ENCODE peak calls at places on chromosomes 7 and 10, in four cellular contexts. N, V, I and B are unnamed samples.

GRCh38 chr7:32273297-32273696 is 203.1 kb upstream of the PDE1C start:
- DNase-seq in V (no peak), I (no peak), N (no peak), B (no peak)

GRCh38 chr10:49162761-49163160 is 25.4 kb downstream of the TMEM273 start:
- DNase-seq in I (no peak), N (no peak), V (no peak), B (no peak)

GRCh38 chr7:54116956-54117355 is 425.2 kb upstream of the VSTM2A start:
- DNase-seq in I (no peak), N (no peak), V (no peak), B (no peak)

GRCh38 chr10:69087600-69088470 is at the start of gene SRGN:
- DNase-seq in V (no peak), N (no peak), I (no peak), B (peak; percentile 62)

GRCh38 chr10:102611514-102612095 is 32.7 kb upstream of the TRIM8 start:
- DNase-seq in I (no peak), N (no peak), V (no peak), B (peak; percentile 74)

GRCh38 chr7:50479743-50480517 is 29.8 kb upstream of the FIGNL1 start:
- DNase-seq in N (no peak), I (no peak), V (no peak), B (no peak)

GRCh38 chr10:77285529-77286182 is 352.0 kb downstream of the KCNMA1 start:
- DNase-seq in V (no peak), I (no peak), N (no peak), B (no peak)

GRCh38 chr10:115095758-115096157 is 2.6 kb downstream of the ATRNL1 start:
- DNase-seq in N (no peak), I (no peak), V (no peak), B (no peak)

GRCh38 chr7:37928878-37929277 is 8.4 kb downstream of the EPDR1 start:
- DNase-seq in N (no peak), V (no peak), I (no peak), B (no peak)

GRCh38 chr10:35636942-35637341 is 5.2 kb downstream of the FZD8 start:
- DNase-seq in I (no peak), V (peak; percentile 52), N (no peak), B (no peak)

GRCh38 chr7:2734084-2734601 is 46.1 kb downstream of the AMZ1 start:
- DNase-seq in V (no peak), N (peak; percentile 42), I (peak; percentile 14), B (no peak)

GRCh38 chr7:101363734-101364374 is 1.2 kb downstream of the COL26A1 start:
- DNase-seq in N (peak; percentile 89), I (peak; percentile 76), V (peak; percentile 78), B (peak; percentile 40)

GRCh38 chr10:128463991-128464755 is 337.9 kb upstream of the MKI67 start:
- DNase-seq in V (peak; percentile 42), I (peak; percentile 35), N (no peak), B (peak; percentile 63)

GRCh38 chr7:35249537-35249907 is 4.4 kb downstream of the TBX20 start:
- DNase-seq in I (peak; percentile 68), V (no peak), N (peak; percentile 61), B (no peak)

GRCh38 chr7:38300175-38300574 is 26.7 kb upstream of the TARP start:
- DNase-seq in I (no peak), V (no peak), N (no peak), B (no peak)

GRCh38 chr7:2165610-2166594 is 66.8 kb downstream of the MAD1L1 start:
- DNase-seq in I (no peak), N (no peak), V (no peak), B (no peak)

GRCh38 chr10:132293416-132294195 is 14.1 kb downstream of the STK32C start:
- DNase-seq in I (no peak), V (no peak), N (no peak), B (no peak)

GRCh38 chr7:2785071-2785500 is 59.0 kb downstream of the GNA12 start:
- DNase-seq in V (no peak), N (no peak), I (no peak), B (peak; percentile 63)

GRCh38 chr10:46077141-46077554 is 31.1 kb upstream of the MSMB start:
- DNase-seq in V (no peak), N (no peak), I (no peak), B (peak; percentile 12)

GRCh38 chr10:94631077-94631476 is 52.5 kb upstream of the CYP2C18 start:
- DNase-seq in V (no peak), I (no peak), N (no peak), B (no peak)

GRCh38 chr10:132454296-132455198 is 57.5 kb downstream of the PWWP2B start:
- DNase-seq in N (no peak), I (no peak), V (no peak), B (no peak)

GRCh38 chr10:86087716-86088115 is 278.9 kb downstream of the GRID1 start:
- DNase-seq in V (no peak), I (no peak), N (no peak), B (no peak)

GRCh38 chr10:2145486-2145885 is 408.2 kb upstream of the ADARB2 start:
- DNase-seq in N (no peak), I (no peak), V (no peak), B (no peak)

GRCh38 chr7:80635533-80635932 is 2.9 kb upstream of the CD36 start:
- DNase-seq in N (no peak), I (no peak), V (no peak), B (peak; percentile 58)

GRCh38 chr7:105934577-105935185 is 28.4 kb upstream of the CDHR3 start:
- DNase-seq in N (no peak), I (peak; percentile 56), V (peak; percentile 15), B (peak; percentile 47)

GRCh38 chr10:120131183-120131582 is 238.7 kb downstream of the SEC23IP start:
- DNase-seq in I (peak; percentile 68), N (peak; percentile 83), V (peak; percentile 71), B (no peak)

GRCh38 chr7:122166708-122167107 is 22.7 kb upstream of the AASS start:
- DNase-seq in N (no peak), V (no peak), I (no peak), B (peak; percentile 62)

GRCh38 chr10:101319241-101319915 is 34.6 kb upstream of the BTRC start:
- DNase-seq in N (no peak), V (no peak), I (peak; percentile 52), B (peak; percentile 19)

GRCh38 chr7:47576909-47577255 is 5.0 kb downstream of the TNS3 start:
- DNase-seq in N (no peak), V (no peak), I (no peak), B (no peak)

GRCh38 chr7:47573758-47574472 is 8.0 kb downstream of the TNS3 start:
- DNase-seq in V (no peak), N (no peak), I (no peak), B (peak; percentile 87)

GRCh38 chr7:47576031-47576908 is 5.6 kb downstream of the TNS3 start:
- DNase-seq in I (no peak), N (no peak), V (no peak), B (peak; percentile 68)

GRCh38 chr7:47572939-47573757 is 8.8 kb downstream of the TNS3 start:
- DNase-seq in N (no peak), I (peak; percentile 63), V (no peak), B (no peak)

DNA sequence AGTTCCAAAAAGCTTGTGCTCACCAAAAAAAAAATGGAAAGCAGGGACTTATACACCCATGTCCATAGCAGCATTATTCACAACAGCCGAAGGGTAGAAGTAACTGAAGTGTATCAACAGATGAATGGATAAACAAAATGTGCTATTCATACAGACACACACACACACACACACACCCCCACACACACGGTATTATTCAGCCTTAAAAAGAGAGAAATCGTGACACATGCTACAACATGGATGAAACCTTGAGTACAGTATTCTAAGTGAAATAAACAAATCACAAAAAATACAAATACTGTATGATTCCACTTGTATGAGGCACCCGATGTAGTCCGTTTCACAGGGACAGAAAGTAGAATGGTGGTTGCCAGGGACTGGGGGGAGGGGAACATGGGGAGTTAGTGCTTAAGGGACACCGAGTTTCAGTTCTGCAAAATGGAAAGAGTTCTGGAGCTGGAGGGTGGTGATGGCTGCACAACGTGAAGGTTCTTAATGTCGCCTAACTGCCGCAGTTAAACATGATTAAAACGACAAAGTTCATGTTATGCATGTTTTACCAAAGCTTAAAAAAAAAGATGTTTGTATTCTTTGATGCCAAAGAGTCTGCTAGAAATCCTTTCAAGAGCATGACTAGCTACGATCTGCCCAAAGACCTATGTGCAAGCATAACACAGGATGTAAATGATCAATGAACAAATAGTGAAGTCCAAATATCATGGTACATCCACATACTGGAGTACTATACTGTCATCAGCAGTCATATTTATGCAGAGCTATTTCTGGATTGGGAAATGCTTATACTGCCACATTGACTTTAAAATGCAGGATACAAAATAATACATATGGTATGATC is 7.2 kb downstream of the TNS3 start:
- DNase-seq in V (no peak), N (no peak), I (no peak), B (peak; percentile 84)
- H3K79me1 ChIP-seq in V (peaks cover 5% of the 10 kb centered on the region), N (peaks cover 16% of the 10 kb centered on the region), I (no peaks in the 10 kb centered on the region), B (peaks cover 32% of the 10 kb centered on the region)

DNA sequence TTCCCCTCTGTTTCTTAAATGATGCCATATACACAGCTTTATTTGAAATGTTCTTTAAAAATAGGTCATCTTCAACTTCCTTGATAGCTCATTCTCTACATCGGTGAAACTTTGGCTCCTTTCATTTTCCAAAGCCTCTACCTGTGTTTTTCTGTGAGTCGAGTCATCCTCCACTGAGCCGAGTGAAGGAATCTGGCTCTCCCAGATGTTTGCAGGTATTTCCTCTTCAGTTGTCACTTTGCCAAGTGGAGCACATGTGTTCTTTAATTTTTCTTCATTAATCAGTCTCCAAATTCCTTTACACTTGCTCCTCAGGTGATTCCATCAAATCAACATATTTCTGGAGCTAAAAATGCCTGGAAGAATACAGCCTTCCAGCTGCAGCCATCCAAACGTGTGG is 152.0 kb downstream of the CHN2 start:
- DNase-seq in N (no peak), I (no peak), V (no peak), B (no peak)
- H2BK15ac ChIP-seq in N (no peak overlapping the region), I (no peak overlapping the region), V (no peak overlapping the region), B (no peak overlapping the region)

GRCh38 chr10:5545011-5545410 is 20.2 kb downstream of the CALML3 start:
- DNase-seq in V (no peak), I (no peak), N (no peak), B (no peak)

GRCh38 chr10:5546891-5547683 is 22.3 kb downstream of the CALML3 start:
- DNase-seq in N (no peak), I (no peak), V (no peak), B (peak; percentile 67)

GRCh38 chr10:5545778-5546710 is 21.3 kb downstream of the CALML3 start:
- DNase-seq in V (no peak), I (no peak), N (no peak), B (peak; percentile 97)

GRCh38 chr10:5544216-5544805 is 19.6 kb downstream of the CALML3 start:
- DNase-seq in V (no peak), I (no peak), N (no peak), B (no peak)

DNA sequence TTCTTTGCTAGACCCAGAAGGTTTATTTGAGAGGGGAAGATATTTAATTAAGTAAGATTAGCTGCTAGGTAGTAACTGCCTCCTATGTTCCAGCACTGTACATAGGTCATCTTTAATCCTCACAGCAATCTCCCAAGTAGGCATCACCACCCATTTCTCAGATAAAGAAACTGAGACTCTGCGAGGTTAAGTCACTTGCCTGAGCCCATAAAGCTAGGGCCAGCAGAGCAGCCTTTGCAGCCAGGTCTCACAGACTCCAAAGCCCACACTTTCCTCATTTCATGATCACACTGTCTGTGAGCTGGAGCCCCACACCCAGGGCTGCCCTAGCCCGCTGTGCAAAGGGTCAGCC is 20.6 kb downstream of the CALML3 start:
- DNase-seq in I (no peak), V (no peak), N (no peak), B (no peak)
- H3K79me1 ChIP-seq in I (no peaks in the 10 kb centered on the region), V (no peaks in the 10 kb centered on the region), N (no peaks in the 10 kb centered on the region), B (no peaks in the 10 kb centered on the region)

DNA sequence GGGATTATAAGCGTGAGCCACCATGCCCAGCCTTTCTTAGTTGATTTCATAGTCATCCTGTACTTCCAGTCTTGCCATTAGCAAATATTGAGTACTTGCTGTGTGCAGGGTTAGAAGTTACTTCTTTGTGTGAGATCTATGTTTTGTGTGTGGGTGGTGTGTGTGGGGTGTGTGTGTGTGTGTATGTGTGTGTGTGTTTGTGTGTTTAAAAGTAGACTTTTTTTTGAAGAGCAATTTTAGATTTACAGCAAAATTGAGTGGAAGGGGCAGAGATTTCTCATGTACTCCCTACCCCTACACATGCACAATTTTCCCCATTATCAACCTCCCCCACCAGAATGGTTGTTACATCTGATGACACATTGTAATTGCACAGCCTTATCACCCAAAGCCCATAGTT is 48.2 kb downstream of the KAT6B start:
- DNase-seq in V (no peak), N (no peak), I (no peak), B (no peak)
- H2BK15ac ChIP-seq in V (no peak overlapping the region), N (no peak overlapping the region), I (no peak overlapping the region), B (peak overlapping the region; percentile 94)